ENCODE peak calls at places on chromosomes 11 and 22, in four cellular contexts. X is AG10803, M is dorsolateral prefrontal cortex, J is type B pancreatic cell. Z is an unnamed sample.

GRCh38 chr22:46102159-46102558 is 48.2 kb upstream of the PPARA start:
- DNase-seq in X (no peak), M (no peak), J (no peak), Z (no peak)

GRCh38 chr11:11534981-11535380 is 86.8 kb downstream of the GALNT18 start:
- DNase-seq in X (no peak), M (peak; percentile 37), J (no peak), Z (no peak)

GRCh38 chr11:129999407-129999806 is 3.2 kb downstream of the PRDM10 start:
- DNase-seq in X (no peak), M (no peak), J (no peak), Z (no peak)

GRCh38 chr11:122234257-122234656 is 118.2 kb upstream of the BLID start:
- DNase-seq in X (no peak), M (no peak), J (no peak), Z (no peak)

GRCh38 chr22:26590525-26590858 is 560 bp upstream of the TPST2 start:
- DNase-seq in X (peak; percentile 65), M (no peak), J (no peak), Z (no peak)

GRCh38 chr11:1780700-1781592 is 17.2 kb upstream of the CTSD start:
- DNase-seq in X (no peak), M (no peak), J (no peak), Z (no peak)

GRCh38 chr11:69803604-69804218 is 15.5 kb downstream of the FGF3 start:
- DNase-seq in X (no peak), M (no peak), J (no peak), Z (no peak)

GRCh38 chr11:128745296-128746183 is 51.7 kb downstream of the FLI1 start:
- DNase-seq in X (peak; percentile 72), M (no peak), J (no peak), Z (no peak)